ENCODE peak calls at places on chromosome 3, in eight cellular contexts. Y is transverse colon, V is HepG2, E is stomach, D is prostate gland, H is esophagus muscularis mucosa, R is H1, Q is spleen. T is an unnamed sample.

GRCh38 chr3:13544293-13544831 is 4.6 kb upstream of the FBLN2 start:
- DNase-seq in Y (no peak), V (no peak), E (no peak), D (no peak), H (no peak), R (no peak), Q (no peak), T (no peak)

GRCh38 chr3:154304116-154304786 is 20.0 kb downstream of the DHX36 start:
- DNase-seq in Y (no peak), V (no peak), E (no peak), D (no peak), H (no peak), R (no peak), Q (no peak), T (no peak)

GRCh38 chr3:100399341-100400071 is 1.4 kb downstream of the TOMM70 start:
- DNase-seq in Y (no peak), V (peak), E (no peak), D (no peak), H (no peak), R (no peak), Q (peak), T (no peak)

GRCh38 chr3:161914703-161915102 is 418.1 kb downstream of the OTOL1 start:
- DNase-seq in Y (peak), V (peak), E (no peak), D (no peak), H (no peak), R (peak), Q (no peak), T (no peak)

GRCh38 chr3:53513556-53514190 is 19.3 kb downstream of the CACNA1D start:
- DNase-seq in Y (no peak), V (peak), E (no peak), D (no peak), H (no peak), R (no peak), Q (no peak), T (no peak)

GRCh38 chr3:108485146-108485545 is 25.2 kb downstream of the MYH15 start:
- DNase-seq in Y (no peak), V (no peak), E (no peak), D (no peak), H (no peak), R (peak), Q (no peak), T (no peak)

GRCh38 chr3:115628075-115628412 is 4.7 kb downstream of the GAP43 start:
- DNase-seq in Y (no peak), V (no peak), E (no peak), D (no peak), H (no peak), R (no peak), Q (no peak), T (no peak)

GRCh38 chr3:117811797-117812196 is 1102.2 kb downstream of the TUSC7 start:
- DNase-seq in Y (no peak), V (no peak), E (no peak), D (no peak), H (no peak), R (no peak), Q (no peak), T (no peak)

GRCh38 chr3:64000446-64001055 is 22.7 kb downstream of the PSMD6 start:
- DNase-seq in Y (no peak), V (no peak), E (no peak), D (no peak), H (no peak), R (no peak), Q (no peak), T (no peak)

GRCh38 chr3:136734382-136735070 is 17.7 kb downstream of the STAG1 start:
- DNase-seq in Y (no peak), V (peak), E (no peak), D (no peak), H (no peak), R (no peak), Q (no peak), T (no peak)

GRCh38 chr3:40877651-40878463 is 321.4 kb upstream of the CTNNB1 start:
- DNase-seq in Y (peak), V (peak), E (peak), D (peak), H (no peak), R (no peak), Q (no peak), T (no peak)

GRCh38 chr3:100992086-100993033 is 861 bp downstream of the ABI3BP start:
- DNase-seq in Y (peak), V (no peak), E (no peak), D (peak), H (no peak), R (no peak), Q (no peak), T (no peak)

GRCh38 chr3:75692061-75692460 is 27.9 kb downstream of the FRG2C start:
- DNase-seq in Y (no peak), V (no peak), E (no peak), D (no peak), H (no peak), R (no peak), Q (no peak), T (no peak)

GRCh38 chr3:71031914-71032521 is 551.5 kb downstream of the FOXP1 start:
- DNase-seq in Y (no peak), V (no peak), E (no peak), D (no peak), H (peak), R (no peak), Q (peak), T (no peak)

GRCh38 chr3:62201438-62202035 is 171.8 kb downstream of the FEZF2 start:
- DNase-seq in Y (no peak), V (peak), E (no peak), D (no peak), H (no peak), R (no peak), Q (no peak), T (peak)

GRCh38 chr3:38090453-38090852 is 46.5 kb downstream of the ACAA1 start:
- DNase-seq in Y (no peak), V (no peak), E (no peak), D (no peak), H (no peak), R (no peak), Q (no peak), T (no peak)

DNA sequence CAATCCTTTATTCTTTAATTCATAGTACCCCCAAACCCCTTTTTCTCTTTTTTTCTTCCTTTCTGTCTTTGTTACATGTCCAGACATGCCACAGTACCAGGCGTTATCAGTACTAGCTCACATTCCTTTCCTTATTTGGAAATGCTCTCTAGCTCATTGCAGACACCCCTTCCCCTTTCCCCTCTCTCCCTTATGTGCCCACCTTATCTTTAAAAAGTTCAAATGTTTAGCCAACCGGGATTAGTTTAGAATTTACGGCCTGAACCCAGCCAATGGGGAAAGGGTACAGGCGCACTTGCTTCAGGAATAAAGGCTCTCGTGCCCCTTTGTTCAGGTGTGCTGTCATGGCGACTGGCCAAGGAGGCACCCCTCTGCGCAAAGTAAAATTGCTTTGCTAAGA is 11.9 kb downstream of the TRANK1 start:
- DNase-seq in Y (no peak), V (no peak), E (no peak), D (no peak), H (no peak), R (no peak), Q (no peak), T (no peak)
- TF ChIP-seq POLR2A in Y (no peak), V (no peak), E (no peak), D (no peak), H (no peak), R (no peak), Q (no peak), T (no peak)

DNA sequence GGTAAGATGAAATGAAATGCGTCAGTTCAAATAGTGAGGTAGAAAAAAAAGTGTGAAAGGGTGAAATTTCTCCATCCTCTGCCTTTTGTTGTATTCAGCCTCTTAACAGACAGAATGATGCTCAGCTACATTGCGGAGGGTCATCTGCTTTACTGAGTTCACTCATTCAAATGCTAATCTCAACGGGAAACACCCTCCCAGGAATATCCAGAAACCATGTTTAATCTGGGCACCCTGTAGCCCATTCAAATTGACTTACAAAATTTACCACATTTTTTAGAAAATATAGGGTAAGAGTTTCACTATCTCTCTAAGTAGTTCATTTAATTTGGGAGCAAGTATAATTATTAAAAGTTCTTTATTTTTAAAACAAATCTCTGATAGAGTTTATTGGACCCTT is 42.9 kb downstream of the C3orf38 start:
- DNase-seq in Y (no peak), V (no peak), E (no peak), D (no peak), H (no peak), R (no peak), Q (no peak), T (no peak)
- TF ChIP-seq POLR2AphosphoS5 in Y (no peak), V (no peak), E (no peak), D (no peak), H (no peak), R (no peak), Q (no peak), T (no peak)

GRCh38 chr3:148697311-148698189 is at the start of gene AGTR1:
- DNase-seq in Y (peak), V (no peak), E (peak), D (no peak), H (no peak), R (peak), Q (peak), T (no peak)
- TF ChIP-seq POLR2A in Y (no peak), V (no peak), E (no peak), D (no peak), H (peak), R (no peak), Q (no peak), T (no peak)

GRCh38 chr3:52483577-52484495 is 11.3 kb upstream of the STAB1 start:
- DNase-seq in Y (no peak), V (peak), E (no peak), D (peak), H (no peak), R (no peak), Q (no peak), T (no peak)
- TF ChIP-seq POLR2AphosphoS5 in Y (no peak), V (no peak), E (no peak), D (peak), H (peak), R (no peak), Q (no peak), T (no peak)

DNA sequence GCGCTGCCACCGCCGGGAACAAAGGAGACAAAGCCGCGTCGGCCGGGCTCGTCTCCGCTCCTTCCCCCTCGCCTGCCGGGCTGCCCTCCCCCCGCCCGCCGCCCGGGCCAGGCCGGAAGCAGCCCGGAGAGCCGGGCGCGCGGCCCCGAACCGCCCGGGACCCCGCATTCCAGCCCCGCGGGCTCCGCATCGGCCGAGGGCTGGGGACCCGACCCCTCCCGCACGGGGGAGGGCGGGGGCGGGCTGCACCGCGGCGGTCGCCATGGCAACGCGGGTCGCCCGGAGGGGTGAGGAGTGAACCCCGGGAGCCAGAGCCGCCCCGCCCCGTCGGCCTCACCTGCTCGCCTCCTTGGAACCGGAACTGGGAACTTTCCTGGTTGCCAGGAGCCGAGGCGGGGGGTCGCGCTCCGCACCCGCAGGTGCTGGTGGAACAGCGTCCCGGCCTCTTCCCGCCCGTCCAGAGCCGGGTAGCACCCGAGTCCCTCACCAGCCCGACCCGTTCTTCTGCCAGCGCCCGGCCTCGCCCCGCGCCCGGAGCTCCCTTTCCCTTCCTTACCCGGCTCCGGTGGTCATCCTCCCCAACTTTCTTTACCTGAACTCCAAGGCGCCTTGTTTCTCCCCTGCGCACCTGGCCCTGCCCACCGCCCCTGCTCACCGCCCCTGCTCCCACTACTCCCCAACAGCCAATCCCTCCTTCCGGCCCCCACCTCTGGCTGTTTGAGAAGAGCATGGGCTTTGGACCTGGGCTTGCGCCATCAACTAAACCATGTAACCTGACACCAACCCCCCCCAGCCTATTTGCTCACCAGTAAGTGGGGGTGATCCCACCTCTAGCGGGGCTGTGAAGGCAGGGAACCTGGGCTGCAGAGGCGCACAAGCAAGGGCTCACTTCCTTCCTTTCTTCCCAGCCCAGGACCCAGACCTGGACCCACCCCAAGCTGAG is at the start of gene PLXNB1:
- DNase-seq in Y (peak), V (peak), E (peak), D (peak), H (peak), R (peak), Q (peak), T (peak)
- TF ChIP-seq POLR2A in Y (peak), V (peak), E (peak), D (peak), H (peak), R (peak), Q (no peak), T (no peak)

GRCh38 chr3:59877679-59878427 is 828.0 kb upstream of the CFAP20DC start:
- DNase-seq in Y (no peak), V (no peak), E (no peak), D (no peak), H (no peak), R (no peak), Q (no peak), T (no peak)

GRCh38 chr3:59879033-59879655 is 829.3 kb upstream of the CFAP20DC start:
- DNase-seq in Y (no peak), V (no peak), E (no peak), D (no peak), H (no peak), R (no peak), Q (no peak), T (no peak)

GRCh38 chr3:59880717-59881116 is 830.9 kb upstream of the CFAP20DC start:
- DNase-seq in Y (no peak), V (no peak), E (no peak), D (no peak), H (no peak), R (no peak), Q (no peak), T (no peak)

GRCh38 chr3:59876533-59877062 is 826.8 kb upstream of the CFAP20DC start:
- DNase-seq in Y (no peak), V (no peak), E (no peak), D (no peak), H (no peak), R (no peak), Q (no peak), T (no peak)

DNA sequence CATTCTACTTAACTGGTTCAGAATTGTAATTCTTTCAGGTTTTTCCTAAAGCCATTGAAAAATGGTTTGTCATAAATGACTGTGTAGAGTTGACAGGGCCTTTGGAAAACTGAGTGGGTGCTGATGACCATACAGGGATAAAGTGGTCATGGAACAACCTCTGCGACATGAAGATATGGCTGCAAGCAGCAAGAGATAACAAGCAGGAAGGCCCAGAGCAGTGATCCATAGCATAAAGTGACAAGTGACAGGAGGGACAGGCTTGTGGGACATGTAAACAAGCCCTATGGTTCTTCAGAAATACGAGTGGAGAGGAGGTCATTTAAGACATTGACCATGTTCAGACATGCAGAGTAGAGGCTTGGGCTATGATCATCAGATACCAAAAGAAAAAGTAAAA is 827.4 kb upstream of the CFAP20DC start:
- DNase-seq in Y (no peak), V (no peak), E (no peak), D (no peak), H (no peak), R (no peak), Q (no peak), T (no peak)
- TF ChIP-seq POLR2AphosphoS5 in Y (no peak), V (no peak), E (no peak), D (no peak), H (no peak), R (no peak), Q (no peak), T (no peak)

GRCh38 chr3:138114988-138115971 is at the start of gene DZIP1L:
- DNase-seq in Y (peak), V (peak), E (peak), D (peak), H (no peak), R (no peak), Q (peak), T (peak)
- TF ChIP-seq POLR2A in Y (no peak), V (no peak), E (no peak), D (no peak), H (no peak), R (peak), Q (no peak), T (no peak)

GRCh38 chr3:171753025-171753472 is 57.2 kb downstream of the PLD1 start:
- DNase-seq in Y (no peak), V (no peak), E (no peak), D (peak), H (no peak), R (no peak), Q (no peak), T (no peak)
- TF ChIP-seq POLR2AphosphoS5 in Y (no peak), V (no peak), E (no peak), D (peak), H (no peak), R (no peak), Q (no peak), T (no peak)

T was measured in GM12891.